ENCODE peak calls at places on chromosome 17, in five cellular contexts. F is heart left ventricle, Y is suprapubic skin, K is WTC11, U is mucosa of descending colon. D is an unnamed sample.
A peak's percentile ranks its signal among the peaks of the same experiment; 100 is the strongest.

GRCh38 chr17:2388020-2388704 is 12.7 kb downstream of the MNT start:
- DNase-seq in F (peak; percentile 52), Y (no peak), K (no peak), U (peak; percentile 53), D (no peak)

GRCh38 chr17:69401251-69401650 is 13.2 kb upstream of the MAP2K6 start:
- DNase-seq in F (no peak), Y (no peak), K (no peak), U (no peak), D (no peak)

GRCh38 chr17:42422412-42422957 is 571 bp downstream of the CAVIN1 start:
- DNase-seq in F (peak; percentile 77), Y (no peak), K (peak; percentile 53), U (peak; percentile 58), D (no peak)

GRCh38 chr17:45042346-45043120 is 8.9 kb downstream of the DCAKD start:
- DNase-seq in F (no peak), Y (no peak), K (no peak), U (no peak), D (no peak)

GRCh38 chr17:58252141-58252540 is 13.8 kb downstream of the LPO start:
- DNase-seq in F (no peak), Y (no peak), K (no peak), U (no peak), D (peak; percentile 69)

GRCh38 chr17:1787301-1787902 is 25.5 kb downstream of the SERPINF1 start:
- DNase-seq in F (no peak), Y (peak; percentile 72), K (no peak), U (peak; percentile 78), D (peak; percentile 70)

GRCh38 chr17:72617557-72617956 is 474.9 kb downstream of the SLC39A11 start:
- DNase-seq in F (no peak), Y (no peak), K (no peak), U (no peak), D (no peak)

GRCh38 chr17:40139566-40140058 is 725 bp upstream of the CASC3 start:
- DNase-seq in F (no peak), Y (no peak), K (no peak), U (no peak), D (no peak)

GRCh38 chr17:7852919-7853692 is 1.8 kb upstream of the TMEM88 start:
- DNase-seq in F (no peak), Y (no peak), K (peak; percentile 46), U (peak; percentile 58), D (peak; percentile 17)

GRCh38 chr17:18039535-18040286 is 503 bp downstream of the GID4 start:
- DNase-seq in F (peak; percentile 66), Y (peak; percentile 79), K (peak; percentile 56), U (peak; percentile 67), D (no peak)

GRCh38 chr17:63399856-63400255 is 46.2 kb downstream of the CYB561 start:
- DNase-seq in F (peak; percentile 76), Y (peak; percentile 68), K (no peak), U (peak; percentile 52), D (peak; percentile 36)

GRCh38 chr17:75596320-75597087 is 8.9 kb downstream of the MYO15B start:
- DNase-seq in F (no peak), Y (no peak), K (no peak), U (no peak), D (no peak)

GRCh38 chr17:1179112-1179634 is 608 bp downstream of the ABR start:
- DNase-seq in F (no peak), Y (no peak), K (no peak), U (peak; percentile 69), D (no peak)

GRCh38 chr17:43380307-43380706 is 18.5 kb upstream of the ARL4D start:
- DNase-seq in F (no peak), Y (no peak), K (no peak), U (no peak), D (no peak)

GRCh38 chr17:970388-970768 is 9.2 kb downstream of the NXN start:
- DNase-seq in F (peak; percentile 12), Y (no peak), K (no peak), U (no peak), D (no peak)

GRCh38 chr17:45784583-45785372 is 658 bp downstream of the CRHR1 start:
- DNase-seq in F (no peak), Y (no peak), K (peak; percentile 52), U (no peak), D (no peak)

GRCh38 chr17:60601443-60602384 is 1.7 kb downstream of the PPM1D start:
- DNase-seq in F (no peak), Y (no peak), K (peak; percentile 44), U (no peak), D (peak; percentile 40)

GRCh38 chr17:61689610-61690180 is 98.7 kb upstream of the NACA2 start:
- DNase-seq in F (no peak), Y (no peak), K (no peak), U (no peak), D (no peak)

GRCh38 chr17:10292057-10292931 is 80.5 kb downstream of the MYH13 start:
- DNase-seq in F (peak; percentile 66), Y (no peak), K (no peak), U (no peak), D (peak; percentile 36)

GRCh38 chr17:41386227-41386626 is 4.1 kb upstream of the KRT34 start:
- DNase-seq in F (no peak), Y (no peak), K (no peak), U (no peak), D (no peak)

GRCh38 chr17:73103661-73104335 is 11.3 kb upstream of the SLC39A11 start:
- DNase-seq in F (no peak), Y (no peak), K (no peak), U (no peak), D (peak; percentile 21)

GRCh38 chr17:58420841-58421240 is 3.5 kb upstream of the RNF43 start:
- DNase-seq in F (no peak), Y (no peak), K (no peak), U (no peak), D (no peak)

GRCh38 chr17:12627177-12627629 is 38.5 kb upstream of the MYOCD start:
- DNase-seq in F (no peak), Y (no peak), K (no peak), U (no peak), D (no peak)

GRCh38 chr17:45790296-45790922 is 6.3 kb downstream of the CRHR1 start:
- DNase-seq in F (no peak), Y (no peak), K (no peak), U (no peak), D (no peak)

GRCh38 chr17:57404073-57404472 is 147.8 kb downstream of the MSI2 start:
- DNase-seq in F (no peak), Y (no peak), K (no peak), U (no peak), D (no peak)

GRCh38 chr17:16994626-16995025 is 22.7 kb upstream of the TNFRSF13B start:
- DNase-seq in F (no peak), Y (no peak), K (no peak), U (no peak), D (no peak)

GRCh38 chr17:17001076-17001777 is 29.3 kb upstream of the TNFRSF13B start:
- DNase-seq in F (no peak), Y (no peak), K (no peak), U (peak; percentile 20), D (no peak)

GRCh38 chr17:16999931-17000625 is 28.2 kb upstream of the TNFRSF13B start:
- DNase-seq in F (no peak), Y (no peak), K (no peak), U (no peak), D (no peak)

GRCh38 chr17:16995930-16996329 is 24.0 kb upstream of the TNFRSF13B start:
- DNase-seq in F (no peak), Y (no peak), K (no peak), U (no peak), D (no peak)

DNA sequence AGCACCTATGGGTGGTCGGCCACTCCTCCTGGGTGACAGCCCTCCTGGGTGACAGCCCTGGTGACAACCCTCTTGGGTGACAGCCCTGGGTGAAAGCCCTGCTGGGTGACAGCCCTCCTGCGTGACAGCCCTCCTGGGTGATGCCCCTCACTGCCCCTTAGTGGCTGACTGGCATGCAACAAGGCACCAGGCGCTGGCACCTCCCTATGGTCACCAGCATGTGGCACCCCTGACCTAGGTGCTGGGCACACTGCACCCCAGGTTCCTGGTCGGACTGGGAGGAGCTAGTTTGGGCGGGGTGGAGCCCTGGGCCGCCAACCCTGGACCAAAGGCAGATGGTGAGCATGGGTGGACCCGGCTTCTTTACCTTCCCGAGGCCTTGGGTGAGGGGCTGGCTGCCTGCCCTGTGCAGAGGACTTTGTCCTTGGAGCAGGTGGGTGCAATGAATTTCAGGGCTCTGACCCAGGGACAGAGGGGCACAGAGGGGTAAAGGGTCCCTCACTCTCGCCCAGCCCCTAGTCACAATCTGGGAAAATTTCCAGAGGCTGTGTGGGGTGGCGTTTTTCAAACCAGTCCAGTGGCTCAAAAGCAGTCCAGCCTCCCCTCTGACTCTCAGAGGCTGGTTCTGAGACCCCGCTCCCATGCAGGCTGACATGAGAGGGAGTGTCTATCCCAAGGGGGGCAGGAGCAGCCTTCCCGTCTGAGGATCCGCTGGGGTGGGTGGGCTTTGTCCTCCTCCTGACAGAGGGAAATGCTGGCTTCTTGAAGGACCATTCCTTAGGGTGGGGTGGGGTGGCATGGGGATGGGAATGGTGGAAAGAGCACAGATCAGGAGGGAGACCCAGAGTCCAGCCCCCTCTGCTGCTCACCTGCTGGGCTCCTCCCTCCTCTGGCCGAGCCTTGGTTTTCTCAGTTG is 25.9 kb upstream of the TNFRSF13B start:
- DNase-seq in F (peak; percentile 83), Y (no peak), K (no peak), U (no peak), D (no peak)
- TF ChIP-seq CTCF in F (peak; percentile 57), Y (no peak), K (no peak), U (peak; percentile 54), D (no peak)

DNA sequence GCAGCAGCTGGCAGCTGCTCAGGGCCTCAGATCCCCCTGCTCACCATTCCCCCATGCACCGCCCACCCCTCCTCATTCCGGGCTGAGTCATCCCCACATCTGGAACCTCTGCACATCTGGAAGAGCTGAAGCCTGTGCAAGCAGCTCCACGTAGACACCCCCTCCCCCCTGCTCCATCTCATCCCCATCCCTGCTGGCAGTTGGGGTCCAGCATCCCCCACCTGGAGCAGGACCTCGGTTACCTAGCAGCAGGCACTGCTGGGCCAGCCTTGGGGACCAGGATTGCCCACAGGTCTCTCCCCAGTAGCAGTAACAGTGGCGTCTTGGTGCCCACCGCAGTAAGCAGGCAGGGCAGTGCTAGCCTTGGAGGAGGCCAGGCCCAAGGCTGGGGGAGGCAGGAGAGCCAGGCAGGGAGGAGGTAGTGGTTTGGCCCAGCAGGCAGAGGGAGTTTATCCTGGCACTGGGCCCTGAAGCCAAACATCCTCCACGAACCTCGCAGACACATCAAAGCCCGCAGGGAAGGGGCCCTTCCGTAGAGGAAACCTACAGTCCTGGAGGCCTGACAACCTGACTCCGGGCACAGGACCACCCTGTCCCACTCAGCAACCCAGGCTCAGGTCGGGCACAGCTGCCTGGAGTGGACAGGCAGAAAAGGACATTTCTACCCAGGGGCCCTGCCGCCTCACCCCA is 7.7 kb upstream of the TMEM92 start:
- DNase-seq in F (no peak), Y (peak; percentile 68), K (no peak), U (no peak), D (peak; percentile 89)
- TF ChIP-seq CTCF in F (no peak), Y (no peak), K (no peak), U (no peak), D (no peak)

GRCh38 chr17:81445642-81446500 is 50.6 kb downstream of the BAHCC1 start:
- DNase-seq in F (no peak), Y (no peak), K (peak; percentile 42), U (no peak), D (no peak)
- TF ChIP-seq CTCF in F (no peak), Y (no peak), K (no peak), U (no peak), D (no peak)

DNA sequence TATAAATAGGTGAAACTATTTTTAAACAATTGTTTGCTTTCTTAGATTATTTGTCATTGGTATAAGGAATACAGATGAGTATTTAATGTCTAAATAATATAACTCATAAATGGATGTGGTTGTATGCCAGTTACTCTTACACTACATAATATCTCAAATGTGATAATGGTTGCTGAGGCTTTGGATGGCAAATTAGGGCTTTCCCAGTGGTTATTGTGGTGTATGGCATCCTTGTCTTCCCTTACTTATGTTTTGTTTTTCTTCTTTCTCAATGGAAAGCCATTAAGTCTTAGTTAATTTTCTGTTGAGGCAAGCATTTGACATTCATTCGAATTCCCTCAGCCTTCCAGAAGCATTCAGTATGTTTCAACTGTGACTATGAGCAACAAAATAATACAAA is 10.5 kb downstream of the OMG start:
- DNase-seq in F (no peak), Y (no peak), K (no peak), U (no peak), D (no peak)
- TF ChIP-seq CTCF in F (no peak), Y (no peak), K (no peak), U (no peak), D (no peak)

D was measured in lower leg skin.